ENCODE peak calls at places on chromosomes 11 and 22, in seven cellular contexts. M is stimulated activated naive CD4-positive, alpha-beta T cell; R is stimulated activated CD4-positive, alpha-beta T cell treated with anti-CD3 and anti-CD28 coated beads, Interleukin-4, amount 100 ng/mL, for 48 hours; V is psoas muscle; S is Daoy; K is caudate nucleus; Y is GM04503. F is an unnamed sample.

GRCh38 chr11:20518323-20518834 is 81.0 kb upstream of the SLC6A5 start:
- DNase-seq in V (no peak), K (no peak), R (no peak), Y (no peak), S (no peak), M (no peak), F (no peak)

GRCh38 chr11:27902981-27903624 is 202.8 kb upstream of the BDNF start:
- DNase-seq in R (no peak), M (no peak), K (no peak), S (peak; percentile 37), Y (peak; percentile 72), V (no peak), F (no peak)

GRCh38 chr11:36012410-36012809 is 68.5 kb downstream of the LDLRAD3 start:
- DNase-seq in V (no peak), K (no peak), R (no peak), Y (no peak), M (no peak), S (no peak), F (no peak)

GRCh38 chr11:40315122-40315521 is 1144.3 kb downstream of the LRRC4C start:
- DNase-seq in M (no peak), Y (no peak), V (no peak), K (no peak), S (no peak), R (no peak), F (no peak)

GRCh38 chr11:35814720-35815305 is 129.0 kb upstream of the LDLRAD3 start:
- DNase-seq in S (no peak), M (no peak), K (no peak), R (no peak), V (no peak), Y (no peak), F (no peak)

GRCh38 chr11:134792044-134792443 is 380.0 kb upstream of the B3GAT1 start:
- DNase-seq in K (no peak), V (no peak), S (peak; percentile 68), M (no peak), R (no peak), Y (no peak), F (no peak)

GRCh38 chr22:19150482-19151328 is 613 bp upstream of the GSC2 start:
- DNase-seq in S (no peak), V (no peak), M (no peak), Y (no peak), R (no peak), K (no peak), F (no peak)

GRCh38 chr11:77636738-77637344 is 753 bp downstream of the CLNS1A start:
- DNase-seq in K (no peak), V (no peak), Y (no peak), M (no peak), R (no peak), S (peak; percentile 4), F (no peak)

GRCh38 chr11:1348146-1348545 is 38.7 kb upstream of the TOLLIP start:
- DNase-seq in M (no peak), V (peak; percentile 22), K (no peak), R (no peak), Y (no peak), S (no peak), F (no peak)

GRCh38 chr11:63764712-63765631 is 3.6 kb downstream of the ZFTA start:
- DNase-seq in Y (no peak), R (no peak), S (no peak), V (no peak), K (no peak), M (no peak), F (peak; percentile 65)

GRCh38 chr11:13429288-13429687 is 33.7 kb downstream of the BTBD10 start:
- DNase-seq in Y (no peak), S (no peak), R (no peak), K (no peak), V (no peak), M (no peak), F (no peak)

GRCh38 chr11:131328843-131329242 is 41.6 kb upstream of the NTM start:
- DNase-seq in S (no peak), V (no peak), K (peak; percentile 22), R (no peak), Y (no peak), M (no peak), F (no peak)

GRCh38 chr11:2100361-2101170 is 38.6 kb downstream of the IGF2 start:
- DNase-seq in K (no peak), M (no peak), S (peak; percentile 81), Y (no peak), R (no peak), V (peak; percentile 58), F (peak; percentile 56)

GRCh38 chr11:8729837-8730696 is 47.5 kb downstream of the RPL27A start:
- DNase-seq in M (no peak), Y (no peak), K (no peak), S (no peak), R (no peak), V (peak; percentile 57), F (no peak)

GRCh38 chr11:2399488-2400068 is 972 bp upstream of the TSSC4 start:
- DNase-seq in V (no peak), K (peak; percentile 59), S (peak; percentile 35), M (no peak), Y (no peak), R (no peak), F (no peak)

GRCh38 chr22:33635766-33636165 is 284.5 kb downstream of the LARGE1 start:
- DNase-seq in M (no peak), R (no peak), S (no peak), Y (no peak), K (no peak), V (no peak), F (no peak)

F was measured in RWPE2.